ENCODE peak calls at places on chromosomes 1 and 21, in four cellular contexts. T is DND-41, A is GM23338, E is IMR-90. J is an unnamed sample.

GRCh38 chr1:3409737-3410434 is 44.6 kb upstream of the ARHGEF16 start:
- DNase-seq in A (peak), T (no peak), E (peak), J (no peak)

GRCh38 chr1:43034778-43035177 is 76.1 kb upstream of the SLC2A1 start:
- DNase-seq in T (no peak), E (no peak), A (no peak), J (peak)

GRCh38 chr1:221419513-221420088 is 322.3 kb downstream of the DUSP10 start:
- DNase-seq in E (peak), A (no peak), T (no peak), J (no peak)

GRCh38 chr1:94787676-94788075 is 32.5 kb upstream of the SLC44A3 start:
- DNase-seq in T (no peak), E (no peak), A (no peak), J (no peak)

GRCh38 chr1:228842094-228842775 is 107.0 kb downstream of the RHOU start:
- DNase-seq in E (peak), A (no peak), T (no peak), J (no peak)

GRCh38 chr1:199954701-199955100 is 72.8 kb upstream of the NR5A2 start:
- DNase-seq in T (peak), E (no peak), A (peak), J (no peak)

GRCh38 chr1:101227837-101228236 is 9.0 kb upstream of the S1PR1 start:
- DNase-seq in T (no peak), E (no peak), A (no peak), J (no peak)

GRCh38 chr1:39045231-39045630 is 19.1 kb downstream of the NDUFS5 start:
- DNase-seq in A (no peak), T (no peak), E (no peak), J (no peak)

GRCh38 chr1:50418600-50419109 is 4.6 kb downstream of the DMRTA2 start:
- DNase-seq in A (peak), T (no peak), E (no peak), J (no peak)

GRCh38 chr1:108704501-108704900 is 8.2 kb upstream of the FNDC7 start:
- DNase-seq in T (no peak), E (peak), A (no peak), J (no peak)

GRCh38 chr1:99969260-99969728 is 502 bp upstream of the SLC35A3 start:
- DNase-seq in E (no peak), A (peak), T (no peak), J (peak)

GRCh38 chr1:207748737-207749528 is 2.9 kb upstream of the CD46 start:
- DNase-seq in T (peak), A (no peak), E (no peak), J (peak)

GRCh38 chr1:30035522-30036228 is 687.7 kb downstream of the MATN1 start:
- DNase-seq in T (no peak), A (no peak), E (no peak), J (no peak)

GRCh38 chr1:23475641-23476040 is 8.3 kb downstream of the ASAP3 start:
- DNase-seq in T (no peak), E (no peak), A (no peak), J (no peak)

GRCh38 chr1:119367332-119368124 is 1.1 kb upstream of the HAO2 start:
- DNase-seq in T (no peak), A (peak), E (peak), J (no peak)

GRCh38 chr1:245045087-245045881 is 109.5 kb upstream of the KIF26B start:
- DNase-seq in T (no peak), E (peak), A (peak), J (no peak)

GRCh38 chr21:45261093-45261492 is 26.6 kb downstream of the POFUT2 start:
- DNase-seq in A (no peak), T (no peak), E (no peak), J (no peak)

GRCh38 chr21:22575165-22575584 is 1577.0 kb downstream of the NCAM2 start:
- DNase-seq in A (peak), T (peak), E (no peak), J (peak)

GRCh38 chr1:53529555-53529954 is 70.4 kb downstream of the DMRTB1 start:
- DNase-seq in T (no peak), A (no peak), E (no peak), J (no peak)

GRCh38 chr1:217029311-217030157 is 306.3 kb upstream of the ESRRG start:
- DNase-seq in A (no peak), E (peak), T (no peak), J (no peak)

GRCh38 chr1:58755468-58755872 is 28.4 kb downstream of the JUN start:
- DNase-seq in A (no peak), T (peak), E (peak), J (peak)

GRCh38 chr1:200706109-200706720 is 32.5 kb upstream of the CAMSAP2 start:
- DNase-seq in T (no peak), A (no peak), E (no peak), J (no peak)

GRCh38 chr1:100478816-100479215 is 59.1 kb upstream of the GPR88 start:
- DNase-seq in A (no peak), T (no peak), E (no peak), J (no peak)

GRCh38 chr1:91098299-91098901 is 76.6 kb upstream of the ZNF644 start:
- DNase-seq in E (no peak), T (no peak), A (no peak), J (no peak)

GRCh38 chr1:204362984-204363334 is 3.2 kb upstream of the PLEKHA6 start:
- DNase-seq in A (no peak), T (peak), E (no peak), J (no peak)
- H3K4me3 ChIP-seq in A (peak), T (no peak), E (no peak), J (peak)

GRCh38 chr1:21201650-21202049 is 25.0 kb upstream of the EIF4G3 start:
- DNase-seq in A (no peak), E (no peak), T (no peak), J (no peak)

GRCh38 chr1:21200767-21201166 is 24.1 kb upstream of the EIF4G3 start:
- DNase-seq in A (no peak), E (peak), T (no peak), J (no peak)

GRCh38 chr1:21198929-21199328 is 22.2 kb upstream of the EIF4G3 start:
- DNase-seq in T (no peak), A (no peak), E (no peak), J (no peak)
- H3K4me3 ChIP-seq in T (no peak), A (no peak), E (no peak), J (no peak)

GRCh38 chr1:27496604-27497155 is 6.7 kb upstream of the WASF2 start:
- DNase-seq in A (peak), E (peak), T (no peak), J (no peak)
- H3K4me3 ChIP-seq in A (peak), E (no peak), T (no peak), J (no peak)

DNA sequence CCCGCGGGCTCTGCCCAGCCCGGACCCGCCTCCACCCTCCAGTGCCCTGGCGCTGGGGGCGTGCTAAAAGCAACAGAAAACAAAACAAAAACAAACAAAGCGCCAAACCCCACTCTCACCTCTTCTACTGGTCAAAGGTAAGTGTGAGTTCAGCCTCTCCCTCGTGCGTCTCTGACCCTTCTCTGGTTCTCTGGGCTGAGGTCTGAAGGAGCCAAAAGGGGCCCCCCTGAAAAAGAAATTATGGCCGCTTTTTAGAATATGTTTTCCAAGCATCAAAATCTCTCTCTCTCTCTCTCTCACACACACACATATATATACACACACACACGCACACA is 133.5 kb upstream of the DPYD start:
- DNase-seq in E (no peak), A (no peak), T (no peak), J (no peak)
- H3K4me3 ChIP-seq in E (peak), A (peak), T (no peak), J (no peak)

GRCh38 chr1:160985723-160986122 is 31.1 kb upstream of the ITLN2 start:
- DNase-seq in A (no peak), E (no peak), T (no peak), J (no peak)

GRCh38 chr1:160978510-160978927 is 23.9 kb upstream of the ITLN2 start:
- DNase-seq in E (no peak), A (no peak), T (no peak), J (no peak)

GRCh38 chr1:160987359-160988062 is 32.9 kb upstream of the ITLN2 start:
- DNase-seq in A (peak), T (no peak), E (no peak), J (no peak)

GRCh38 chr1:160981584-160982411 is 27.2 kb upstream of the ITLN2 start:
- DNase-seq in A (peak), E (no peak), T (no peak), J (no peak)
- H3K4me3 ChIP-seq in A (peak), E (no peak), T (no peak), J (no peak)

DNA sequence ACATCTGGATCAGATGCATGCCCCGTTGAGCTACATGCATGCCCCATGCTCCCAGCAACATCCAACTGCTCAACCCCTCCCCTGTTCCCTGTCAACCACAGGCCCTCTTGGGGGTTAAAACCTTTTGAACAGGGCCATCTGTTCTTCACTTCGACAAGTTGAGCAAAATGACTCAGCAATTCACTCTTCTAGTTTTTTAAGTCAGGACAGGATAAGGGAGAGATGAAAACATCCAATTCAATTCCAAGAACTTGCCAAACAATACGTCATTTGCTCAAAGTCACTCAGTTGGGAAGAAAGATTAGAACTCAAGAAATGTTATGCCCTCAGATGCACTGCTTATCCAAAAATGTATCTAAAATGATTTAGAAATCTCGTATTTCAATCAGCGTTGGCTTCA is 46.1 kb upstream of the MTF2 start:
- DNase-seq in E (no peak), T (peak), A (no peak), J (peak)
- H3K4me3 ChIP-seq in E (no peak), T (no peak), A (no peak), J (no peak)

DNA sequence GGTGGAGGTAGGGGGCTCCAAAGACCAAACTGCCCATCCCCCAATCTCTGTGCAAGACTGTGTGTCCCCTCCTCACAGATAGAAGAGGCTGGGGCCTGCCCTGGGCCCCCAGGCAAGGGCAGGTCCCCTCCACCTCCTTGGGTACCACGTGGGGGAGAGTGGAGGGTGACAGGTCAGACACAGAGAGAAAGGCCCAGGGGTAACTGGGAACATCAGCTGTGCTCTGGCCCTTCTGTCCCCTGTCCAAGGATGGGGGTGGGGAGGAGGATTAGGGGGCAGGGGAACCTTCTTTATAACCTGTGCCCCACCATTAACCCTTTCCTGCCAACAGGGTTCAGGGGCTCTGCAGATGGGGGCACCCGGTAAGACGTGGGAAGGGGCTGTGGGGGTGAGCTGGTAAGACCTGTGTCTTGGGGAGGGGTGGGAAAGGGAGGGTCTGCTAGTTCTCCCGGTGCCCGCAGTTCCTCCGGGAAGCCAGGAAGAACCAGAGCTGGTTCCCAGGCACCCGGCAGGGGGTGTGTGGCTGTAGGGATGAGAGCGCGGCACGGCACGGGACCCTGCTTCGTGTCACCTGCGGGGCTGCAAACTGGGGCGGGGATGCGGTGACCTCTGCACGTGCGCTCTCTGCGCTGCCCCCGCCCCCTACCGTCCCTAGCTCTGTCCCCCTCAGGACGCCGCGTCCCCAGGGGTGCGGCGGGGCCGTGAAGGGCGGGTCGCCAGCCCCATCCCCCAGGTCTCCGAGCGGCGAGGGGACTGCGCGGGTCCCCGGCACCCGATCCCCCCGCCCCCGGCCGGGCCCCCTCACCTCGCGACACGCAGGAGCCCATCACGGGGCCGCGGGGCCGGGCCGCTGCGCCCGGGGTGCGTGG is 601 bp downstream of the FAM131C start:
- DNase-seq in T (no peak), E (no peak), A (peak), J (no peak)
- H3K4me3 ChIP-seq in T (no peak), E (peak), A (peak), J (peak)

GRCh38 chr1:36149973-36150295 is 648 bp upstream of the TRAPPC3 start:
- DNase-seq in E (no peak), T (no peak), A (no peak), J (no peak)
- H3K4me3 ChIP-seq in E (no peak), T (no peak), A (peak), J (peak)

J was measured in Jurkat, Clone E6-1.